ENCODE peak calls at places on chromosomes 5 and 9, in seven cellular contexts. Y is A549, B is esophagus muscularis mucosa, O is prostate gland, T is stomach, D is body of pancreas, I is IMR-90. A is an unnamed sample.

GRCh38 chr5:133214153-133214820 is 162.5 kb downstream of the HSPA4 start:
- DNase-seq in T (no peak), O (no peak), Y (no peak), I (no peak), D (no peak), B (no peak), A (no peak)

GRCh38 chr9:96071245-96072124 is 196.0 kb downstream of the ERCC6L2 start:
- DNase-seq in T (no peak), I (peak; percentile 47), D (no peak), O (no peak), Y (peak; percentile 76), B (no peak), A (no peak)

GRCh38 chr5:10539685-10539998 is 24.2 kb upstream of the ANKRD33B start:
- DNase-seq in I (peak; percentile 49), D (no peak), B (no peak), Y (no peak), O (no peak), T (no peak), A (no peak)

GRCh38 chr5:157046041-157046440 is 12.9 kb downstream of the HAVCR1 start:
- DNase-seq in Y (peak; percentile 60), I (no peak), O (no peak), B (no peak), T (peak; percentile 39), D (peak; percentile 35), A (peak; percentile 1)

GRCh38 chr9:14316574-14317304 is 2.8 kb upstream of the NFIB start:
- DNase-seq in D (no peak), O (no peak), B (no peak), T (no peak), Y (no peak), I (no peak), A (no peak)

GRCh38 chr5:107469485-107469884 is 201.3 kb downstream of the EFNA5 start:
- DNase-seq in B (no peak), D (no peak), T (no peak), I (peak; percentile 94), Y (peak; percentile 53), O (no peak), A (no peak)

GRCh38 chr9:137454506-137455360 is 4.4 kb downstream of the NSMF start:
- DNase-seq in Y (no peak), B (no peak), T (peak; percentile 71), O (no peak), I (no peak), D (peak; percentile 15), A (peak; percentile 53)

GRCh38 chr9:35618854-35619799 is 914 bp upstream of the CD72 start:
- DNase-seq in O (no peak), D (no peak), Y (no peak), B (no peak), T (peak; percentile 40), I (peak; percentile 21), A (no peak)

GRCh38 chr5:139108056-139108811 is 89.9 kb downstream of the SIL1 start:
- DNase-seq in B (no peak), I (peak; percentile 88), O (peak; percentile 19), T (no peak), D (peak; percentile 45), Y (no peak), A (no peak)

GRCh38 chr9:88818495-88819201 is 172.6 kb upstream of the S1PR3 start:
- DNase-seq in D (no peak), B (peak; percentile 89), O (no peak), Y (no peak), I (peak; percentile 62), T (no peak), A (no peak)

GRCh38 chr9:76905661-76905983 is 292 bp downstream of the PRUNE2 start:
- DNase-seq in B (no peak), D (peak; percentile 11), Y (no peak), T (no peak), O (no peak), I (no peak), A (no peak)

GRCh38 chr9:76902395-76902794 is 3.5 kb downstream of the PRUNE2 start:
- DNase-seq in B (no peak), O (no peak), D (no peak), Y (no peak), T (no peak), I (no peak), A (no peak)

GRCh38 chr9:76904661-76905457 is 1.1 kb downstream of the PRUNE2 start:
- DNase-seq in I (no peak), B (no peak), Y (no peak), T (no peak), O (no peak), D (no peak), A (no peak)

GRCh38 chr9:76901801-76902200 is 4.1 kb downstream of the PRUNE2 start:
- DNase-seq in O (no peak), T (no peak), I (no peak), B (no peak), D (no peak), Y (no peak), A (no peak)

DNA sequence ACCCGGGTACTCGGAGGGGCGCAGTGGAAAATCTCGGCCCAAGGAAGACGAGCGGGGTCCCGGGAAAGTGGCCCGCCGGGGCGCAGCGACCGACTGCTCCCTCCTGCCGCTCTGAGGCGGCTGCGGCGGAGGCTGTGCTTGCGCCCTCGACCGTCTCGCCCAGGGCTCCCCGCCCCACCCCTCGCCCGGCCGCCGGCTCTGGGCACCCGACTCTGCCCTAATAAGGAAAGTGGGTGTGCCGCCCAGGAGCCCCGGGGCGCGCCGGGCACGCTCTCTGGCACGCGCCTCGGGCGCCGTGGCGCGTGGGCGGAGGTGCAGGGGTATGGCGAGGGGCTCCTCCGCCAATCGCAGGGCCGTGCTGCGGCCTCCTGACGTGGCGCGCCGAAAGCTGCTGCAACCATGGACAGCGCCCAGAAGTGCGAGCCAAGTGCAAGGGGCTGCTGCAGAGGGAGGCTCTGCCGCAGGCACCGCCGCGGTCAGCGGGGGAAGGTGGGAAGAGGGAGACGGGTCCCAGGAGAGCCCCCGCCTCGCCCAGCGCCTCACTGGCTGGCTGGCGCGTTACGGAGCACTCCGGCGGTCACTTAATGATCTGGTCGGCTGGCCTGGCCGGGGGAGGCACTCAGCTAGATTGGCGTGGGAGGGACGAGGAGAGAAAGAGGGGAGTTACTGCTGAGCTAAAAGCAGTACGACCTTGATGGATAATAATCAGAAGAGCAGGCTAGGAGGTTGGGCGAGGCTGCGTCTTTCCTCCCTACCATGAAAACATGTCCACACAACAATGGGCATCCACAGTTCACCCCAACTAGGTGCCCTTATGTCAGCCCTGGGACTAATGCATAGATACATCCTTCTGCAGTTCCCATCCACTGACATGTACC is at the start of gene PRUNE2:
- DNase-seq in B (no peak), I (peak; percentile 79), Y (no peak), D (peak; percentile 63), T (peak; percentile 52), O (peak; percentile 55), A (peak; percentile 52)
- TF ChIP-seq POLR2A in B (peak; percentile 95), I (no peak), Y (no peak), D (peak; percentile 40), T (no peak), O (peak; percentile 32), A (no peak)

DNA sequence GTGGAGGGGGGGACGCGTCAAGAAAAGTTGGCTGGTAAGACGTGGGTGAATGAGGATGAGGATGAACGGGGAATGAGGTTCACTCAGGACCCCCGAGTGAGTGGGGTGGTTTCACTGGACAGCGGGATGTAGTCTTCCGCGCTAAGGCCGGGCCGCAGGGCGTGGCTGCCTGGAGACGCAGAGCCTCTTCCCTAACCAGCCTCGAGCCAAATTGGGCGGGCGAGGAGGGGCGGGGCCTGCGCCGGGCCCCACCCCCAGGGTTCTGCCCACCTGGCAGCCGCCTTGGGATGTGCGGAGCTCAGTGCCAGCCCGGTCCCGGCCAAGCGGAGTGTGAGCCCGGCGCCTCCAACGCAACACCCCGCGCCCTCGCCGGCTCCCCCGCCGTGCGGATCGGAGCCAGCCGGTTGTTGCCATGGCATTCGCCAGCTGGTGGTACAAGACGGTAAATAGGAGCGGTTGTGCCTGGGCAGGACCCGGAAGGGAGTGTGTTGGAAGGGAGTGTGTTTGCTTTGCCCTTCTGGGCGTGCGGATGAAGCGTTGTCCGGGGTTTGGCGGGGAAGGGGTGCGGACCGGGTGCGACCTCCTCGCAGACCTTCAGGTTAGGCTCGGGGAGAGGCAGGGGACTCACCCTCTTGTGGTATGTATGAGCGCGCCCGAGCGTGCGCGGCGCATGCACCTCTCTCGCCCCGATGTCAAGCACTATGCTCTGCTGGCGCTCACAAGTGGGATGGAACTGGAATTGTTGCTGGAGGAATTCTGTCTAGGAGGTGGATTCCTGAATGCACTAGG is 743 bp downstream of the CAST start:
- DNase-seq in O (peak; percentile 95), B (peak; percentile 98), D (peak; percentile 94), Y (peak; percentile 96), I (peak; percentile 79), T (peak; percentile 93), A (peak; percentile 79)
- TF ChIP-seq POLR2A in O (peak; percentile 87), B (peak; percentile 65), D (peak; percentile 78), Y (peak; percentile 73), I (peak; percentile 58), T (no peak), A (no peak)

DNA sequence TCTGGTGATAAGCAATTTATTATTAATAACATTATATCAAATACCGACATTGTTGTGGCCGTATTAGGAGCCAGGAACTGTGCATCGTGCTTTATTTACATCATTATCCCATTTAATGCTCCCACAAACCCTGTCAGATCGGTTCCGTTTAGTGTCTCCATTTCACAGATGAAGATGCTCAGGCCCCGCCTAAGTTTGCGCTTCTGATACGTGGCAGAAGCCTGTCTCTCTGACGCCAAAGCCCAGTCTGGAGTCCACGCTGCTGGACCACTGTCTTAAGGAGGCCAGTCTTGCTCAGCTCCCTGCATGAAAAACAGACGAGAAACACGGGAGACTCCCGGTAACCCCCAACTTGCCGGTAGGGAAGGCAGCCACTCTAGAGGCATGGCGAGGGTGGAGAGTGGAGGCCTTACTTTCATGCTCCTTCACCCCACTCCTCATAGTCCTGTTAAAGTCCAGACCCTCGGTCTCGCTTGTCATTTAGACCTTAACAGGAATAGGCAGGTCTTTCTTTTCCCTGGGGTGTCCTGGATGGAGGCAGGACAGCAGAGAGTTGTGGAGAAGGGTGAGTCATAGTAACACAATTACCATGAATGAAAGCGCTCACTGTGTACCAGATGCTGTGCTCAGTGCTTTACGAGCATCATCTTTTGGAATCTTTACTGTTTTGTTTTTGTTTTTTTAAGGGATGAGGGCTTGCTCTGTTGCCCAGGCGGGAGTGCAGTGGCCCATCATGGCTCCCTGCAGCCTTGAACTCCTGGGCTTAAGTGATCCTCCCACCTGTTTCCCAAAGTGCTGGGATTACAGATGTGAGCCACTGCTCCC is 872 bp downstream of the TXNDC15 start:
- DNase-seq in T (peak; percentile 42), I (peak; percentile 88), O (peak; percentile 14), D (peak; percentile 35), Y (peak; percentile 51), B (peak; percentile 93), A (peak; percentile 71)
- TF ChIP-seq POLR2A in T (no peak), I (peak; percentile 58), O (no peak), D (no peak), Y (peak; percentile 35), B (no peak), A (no peak)

DNA sequence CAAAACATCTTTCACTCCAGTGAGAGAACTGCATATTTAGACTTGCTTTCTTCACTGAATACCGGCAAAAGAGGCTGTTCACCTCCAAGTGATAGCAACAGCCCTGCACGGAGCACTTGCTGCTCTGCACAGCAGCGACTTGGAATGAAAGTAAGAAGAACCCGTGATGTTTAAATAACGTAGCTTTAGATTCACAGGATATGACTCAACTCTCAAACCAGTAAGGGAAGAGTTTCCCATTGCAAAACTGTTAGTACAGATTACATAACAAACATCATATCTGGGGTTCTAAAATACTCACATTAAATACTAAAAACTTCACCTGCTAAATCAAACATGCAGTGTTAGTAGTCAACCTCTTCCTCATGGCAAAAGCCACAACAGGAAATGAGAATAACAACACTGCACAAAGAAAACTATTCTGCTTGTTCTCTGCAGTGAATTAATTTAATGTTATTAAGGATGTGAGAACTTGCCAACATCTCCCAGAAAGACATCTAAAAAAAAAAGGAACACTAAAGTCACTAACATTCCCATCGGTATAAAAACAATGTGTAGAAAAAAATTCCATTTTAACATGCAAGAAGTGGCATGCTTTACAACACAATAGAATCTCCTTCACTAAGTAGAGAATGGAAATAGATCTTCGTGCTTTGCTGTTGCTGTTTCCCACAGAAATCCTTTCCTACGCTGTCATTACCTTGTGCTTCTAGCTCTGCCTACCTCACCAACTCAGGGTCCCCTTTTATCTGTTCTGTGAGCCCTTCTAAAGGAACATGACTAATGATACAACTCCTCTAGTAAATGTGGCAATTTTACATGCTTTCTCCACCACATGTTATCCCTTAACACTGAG is 203.2 kb downstream of the MCTP1 start:
- DNase-seq in O (peak; percentile 8), T (peak; percentile 59), B (no peak), D (no peak), Y (peak; percentile 55), I (peak; percentile 89), A (peak; percentile 29)
- TF ChIP-seq POLR2A in O (no peak), T (no peak), B (no peak), D (peak; percentile 33), Y (peak; percentile 32), I (peak; percentile 42), A (peak; percentile 52)